ENCODE peak calls at places on chromosomes 4 and X, in four cellular contexts. A is ovary, Z is A549, X is HepG2. W is an unnamed sample.

GRCh38 chr4:52891743-52892142 is 29.6 kb downstream of the RASL11B start:
- DNase-seq in A (no peak), Z (no peak), X (no peak), W (no peak)

GRCh38 chrX:77160301-77160700 is 286.9 kb upstream of the FGF16 start:
- DNase-seq in A (no peak), Z (peak), X (no peak), W (no peak)

GRCh38 chr4:76811604-76812412 is 86.1 kb downstream of the SOWAHB start:
- DNase-seq in A (peak), Z (no peak), X (no peak), W (no peak)

GRCh38 chr4:78704981-78705757 is 71.0 kb upstream of the BMP2K start:
- DNase-seq in A (no peak), Z (peak), X (peak), W (no peak)

GRCh38 chr4:84931274-84931673 is 35.2 kb downstream of the WDFY3 start:
- DNase-seq in A (no peak), Z (no peak), X (no peak), W (no peak)

GRCh38 chr4:74891037-74891436 is 41.9 kb upstream of the PARM1 start:
- DNase-seq in A (no peak), Z (no peak), X (peak), W (no peak)

GRCh38 chr4:37981844-37982720 is 21.9 kb downstream of the PTTG2 start:
- DNase-seq in A (no peak), Z (no peak), X (peak), W (no peak)

GRCh38 chr4:108466936-108467902 is 153.2 kb upstream of the RPL34 start:
- DNase-seq in A (no peak), Z (no peak), X (no peak), W (no peak)

GRCh38 chr4:30756553-30756952 is 36.4 kb downstream of the PCDH7 start:
- DNase-seq in A (no peak), Z (no peak), X (no peak), W (no peak)

GRCh38 chr4:74047152-74047551 is 8.7 kb upstream of the CXCL3 start:
- DNase-seq in A (no peak), Z (no peak), X (no peak), W (no peak)

GRCh38 chr4:109559625-109559982 is 442 bp upstream of the MCUB start:
- DNase-seq in A (peak), Z (no peak), X (no peak), W (peak)

GRCh38 chr4:836781-837301 is 10.9 kb upstream of the CPLX1 start:
- DNase-seq in A (peak), Z (no peak), X (peak), W (no peak)

GRCh38 chrX:110173192-110174175 is 144.4 kb downstream of the AMMECR1 start:
- DNase-seq in A (peak), Z (peak), X (no peak), W (no peak)

GRCh38 chrX:152020895-152021294 is 46.4 kb upstream of the GABRE start:
- DNase-seq in A (no peak), Z (no peak), X (no peak), W (no peak)

GRCh38 chr4:142095886-142096605 is 459.7 kb downstream of the IL15 start:
- DNase-seq in A (no peak), Z (peak), X (no peak), W (no peak)

GRCh38 chr4:142697928-142698327 is 148.2 kb downstream of the INPP4B start:
- DNase-seq in A (no peak), Z (no peak), X (no peak), W (no peak)

GRCh38 chr4:103423261-103423660 is 225.1 kb upstream of the CENPE start:
- DNase-seq in A (no peak), Z (no peak), X (no peak), W (no peak)

GRCh38 chr4:1111259-1111809 is 2.0 kb downstream of the RNF212 start:
- DNase-seq in A (no peak), Z (no peak), X (no peak), W (no peak)

GRCh38 chrX:30570505-30570904 is 7.1 kb downstream of the TASL start:
- DNase-seq in A (no peak), Z (peak), X (peak), W (no peak)

GRCh38 chr4:24970635-24971034 is 57.8 kb upstream of the CCDC149 start:
- DNase-seq in A (no peak), Z (no peak), X (no peak), W (no peak)

GRCh38 chr4:24968992-24969391 is 56.1 kb upstream of the CCDC149 start:
- DNase-seq in A (no peak), Z (no peak), X (no peak), W (no peak)

GRCh38 chr4:24969486-24969885 is 56.6 kb upstream of the CCDC149 start:
- DNase-seq in A (no peak), Z (no peak), X (no peak), W (no peak)

GRCh38 chr4:24970191-24970590 is 57.3 kb upstream of the CCDC149 start:
- DNase-seq in A (no peak), Z (no peak), X (no peak), W (no peak)

DNA sequence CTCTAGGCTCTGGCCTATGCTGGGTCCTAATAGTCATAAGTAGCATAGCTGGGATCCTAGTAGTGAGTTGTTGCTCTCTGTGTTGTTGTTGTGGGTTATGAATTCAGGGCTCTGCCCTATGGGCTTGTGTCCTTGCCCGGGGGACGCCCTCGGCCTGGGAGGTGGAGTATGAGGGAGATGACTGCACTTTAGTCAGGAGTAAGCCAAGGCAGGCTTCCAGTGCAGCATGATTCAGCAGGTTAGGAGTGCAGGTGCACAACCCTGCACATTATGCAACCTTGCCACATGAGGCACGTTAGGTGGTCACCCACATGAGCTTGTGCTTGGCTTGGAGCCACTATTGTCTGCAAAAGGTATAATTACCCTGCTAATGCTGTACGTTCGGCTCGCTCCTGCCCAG is 58.4 kb upstream of the CCDC149 start:
- DNase-seq in A (no peak), Z (no peak), X (peak), W (no peak)
- TF ChIP-seq EP300 in A (no peak), Z (no peak), X (no peak), W (no peak)

GRCh38 chr4:150078996-150079581 is 844 bp downstream of the DCLK2 start:
- DNase-seq in A (peak), Z (peak), X (no peak), W (peak)

GRCh38 chr4:150082241-150082640 is 4.0 kb downstream of the DCLK2 start:
- DNase-seq in A (no peak), Z (no peak), X (no peak), W (no peak)

GRCh38 chr4:150080875-150081274 is 2.6 kb downstream of the DCLK2 start:
- DNase-seq in A (no peak), Z (peak), X (peak), W (no peak)

GRCh38 chr4:150080335-150080734 is 2.1 kb downstream of the DCLK2 start:
- DNase-seq in A (no peak), Z (no peak), X (no peak), W (no peak)

GRCh38 chr4:150078041-150078995 is at the start of gene DCLK2:
- DNase-seq in A (peak), Z (peak), X (no peak), W (peak)
- H3K27ac ChIP-seq in A (peak), Z (peak), X (no peak), W (peak)

DNA sequence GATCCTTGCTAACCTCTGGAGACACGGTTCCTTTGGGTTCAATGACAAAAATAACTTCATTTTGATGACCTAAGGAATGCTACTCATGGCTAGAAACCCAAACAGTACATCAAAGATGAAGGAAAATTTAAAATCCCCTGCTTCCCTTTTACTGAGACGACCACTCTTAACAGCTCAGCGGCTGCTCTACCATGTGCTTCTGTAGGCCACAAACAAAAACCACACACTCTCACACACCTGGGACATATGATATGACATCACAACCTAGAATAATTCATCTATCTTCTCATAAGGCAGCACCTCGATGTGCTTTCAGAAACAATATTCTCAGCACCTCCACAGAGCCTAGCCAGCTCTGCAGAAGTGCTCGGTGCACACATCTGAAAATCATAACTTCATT is 34.7 kb downstream of the ABLIM2 start:
- DNase-seq in A (no peak), Z (no peak), X (no peak), W (no peak)
- TF ChIP-seq EP300 in A (no peak), Z (no peak), X (no peak), W (no peak)

DNA sequence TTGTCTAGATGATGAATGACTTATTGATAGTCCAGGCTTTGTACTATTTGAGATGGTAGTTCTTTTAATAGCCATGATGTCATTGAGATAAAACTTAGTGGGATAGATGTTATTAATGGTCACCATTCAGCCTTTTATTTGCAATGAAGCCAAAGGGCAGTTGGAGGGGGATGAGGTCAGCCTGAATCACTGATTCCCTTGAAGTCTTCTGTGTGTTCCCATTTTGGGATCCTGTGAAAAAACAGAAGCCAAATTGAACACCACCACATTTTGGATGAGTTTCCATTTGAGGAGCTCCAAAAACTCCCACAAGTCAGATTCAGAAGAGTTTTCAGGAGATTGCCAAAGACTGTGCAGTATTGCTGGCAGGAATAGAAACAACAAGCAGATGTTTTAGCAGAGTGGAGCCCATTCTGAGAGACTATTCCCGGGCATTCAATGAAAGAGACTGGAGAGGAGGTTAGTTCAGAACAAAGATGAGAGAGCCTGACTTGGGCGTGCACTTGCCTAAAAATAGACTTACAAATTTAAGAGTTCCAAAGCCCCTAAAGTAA is 184.2 kb downstream of the IL1RAPL2 start:
- DNase-seq in A (no peak), Z (no peak), X (no peak), W (peak)
- H3K27ac ChIP-seq in A (no peak), Z (no peak), X (no peak), W (peak)

DNA sequence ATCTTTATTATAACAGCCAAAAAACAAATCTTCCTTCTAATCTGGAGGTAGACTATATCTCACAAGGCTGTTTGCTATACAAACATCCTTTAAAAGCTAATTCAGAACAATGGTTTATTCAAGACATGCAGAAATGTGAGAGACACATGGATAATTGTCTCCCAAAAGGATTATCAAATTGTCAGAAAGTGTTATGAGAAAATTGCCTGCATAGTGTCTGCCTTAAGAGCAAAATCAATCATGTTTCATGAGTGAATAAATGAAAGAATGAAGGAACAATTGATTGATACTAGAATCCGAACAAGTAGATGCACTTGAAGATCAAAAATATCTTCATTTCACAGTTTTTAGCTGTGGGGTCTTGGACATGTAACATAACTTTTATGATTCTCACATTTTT is 621.7 kb upstream of the BOD1L1 start:
- DNase-seq in A (no peak), Z (no peak), X (no peak), W (no peak)
- TF ChIP-seq EP300 in A (no peak), Z (no peak), X (no peak), W (no peak)

GRCh38 chr4:113086172-113086695 is 36.8 kb downstream of the ANK2 start:
- DNase-seq in A (no peak), Z (no peak), X (no peak), W (no peak)
- H3K27ac ChIP-seq in A (no peak), Z (no peak), X (no peak), W (no peak)

GRCh38 chrX:5674036-5674435 is 554.6 kb downstream of the NLGN4X start:
- DNase-seq in A (no peak), Z (no peak), X (no peak), W (no peak)

GRCh38 chrX:5672099-5672498 is 556.6 kb downstream of the NLGN4X start:
- DNase-seq in A (no peak), Z (no peak), X (no peak), W (no peak)
- TF ChIP-seq EP300 in A (no peak), Z (no peak), X (no peak), W (no peak)

GRCh38 chrX:17550011-17550410 is 175.0 kb downstream of the NHS start:
- DNase-seq in A (no peak), Z (no peak), X (no peak), W (no peak)

GRCh38 chrX:17544831-17545230 is 169.8 kb downstream of the NHS start:
- DNase-seq in A (no peak), Z (no peak), X (peak), W (no peak)

GRCh38 chrX:17549005-17549685 is 174.1 kb downstream of the NHS start:
- DNase-seq in A (no peak), Z (no peak), X (no peak), W (no peak)

GRCh38 chrX:17546356-17546755 is 171.4 kb downstream of the NHS start:
- DNase-seq in A (no peak), Z (no peak), X (no peak), W (no peak)

DNA sequence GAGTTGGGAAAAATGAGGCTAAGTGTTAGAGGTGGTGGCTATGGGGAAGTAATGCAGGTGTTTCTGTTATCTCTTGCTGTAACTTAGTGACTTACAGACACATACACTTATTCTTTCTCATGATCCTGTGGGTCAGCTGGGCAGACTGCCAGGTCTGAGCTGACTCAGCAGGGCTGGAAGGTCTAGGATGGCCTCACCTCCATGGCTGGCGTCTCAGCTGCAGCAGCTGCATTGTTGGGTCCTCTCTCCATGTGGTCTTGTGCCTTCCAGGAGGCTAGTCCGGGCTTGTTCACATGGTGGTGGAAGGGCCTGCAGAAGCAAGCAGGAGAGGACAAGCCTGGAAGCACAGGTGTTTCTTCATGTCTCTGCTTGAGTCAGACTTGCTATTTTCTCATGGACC is 172.7 kb downstream of the NHS start:
- DNase-seq in A (peak), Z (peak), X (peak), W (peak)
- H3K27ac ChIP-seq in A (no peak), Z (peak), X (no peak), W (no peak)